ENCODE peak calls at places on chromosome 20, in four cellular contexts. B, G, M and T are unnamed samples.

GRCh38 chr20:34334654-34335407 is 28.2 kb upstream of the ITCH start:
- DNase-seq in B (no peak), G (peak; percentile 36), M (no peak), T (no peak)

GRCh38 chr20:9255171-9255570 is 186.3 kb downstream of the PLCB4 start:
- DNase-seq in B (no peak), G (no peak), M (no peak), T (no peak)

GRCh38 chr20:60447703-60448102 is 489.5 kb downstream of the CDH26 start:
- DNase-seq in B (no peak), G (no peak), M (no peak), T (no peak)

GRCh38 chr20:25987073-25987927 is 290.6 kb upstream of the ZNF337 start:
- DNase-seq in B (peak; percentile 27), G (peak; percentile 18), M (peak; percentile 57), T (peak; percentile 47)

GRCh38 chr20:59074456-59074855 is 31.9 kb upstream of the PRELID3B start:
- DNase-seq in B (no peak), G (peak; percentile 72), M (peak; percentile 35), T (peak; percentile 29)

GRCh38 chr20:59148713-59149493 is 14.7 kb upstream of the ZNF831 start:
- DNase-seq in B (no peak), G (no peak), M (no peak), T (no peak)

GRCh38 chr20:2874456-2874855 is 1.2 kb downstream of the PTPRA start:
- DNase-seq in B (no peak), G (no peak), M (peak; percentile 55), T (no peak)

GRCh38 chr20:62597416-62598115 is 44.7 kb upstream of the SLCO4A1 start:
- DNase-seq in B (no peak), G (no peak), M (no peak), T (no peak)

GRCh38 chr20:11901127-11901526 is 16.6 kb upstream of the BTBD3 start:
- DNase-seq in B (no peak), G (peak; percentile 87), M (no peak), T (peak; percentile 51)

GRCh38 chr20:2793471-2793870 is 7.0 kb downstream of the CPXM1 start:
- DNase-seq in B (no peak), G (no peak), M (no peak), T (no peak)

GRCh38 chr20:24462461-24463010 is 6.9 kb upstream of the SYNDIG1 start:
- DNase-seq in B (no peak), G (no peak), M (no peak), T (no peak)

GRCh38 chr20:24458441-24458840 is 11.0 kb upstream of the SYNDIG1 start:
- DNase-seq in B (no peak), G (no peak), M (no peak), T (no peak)

GRCh38 chr20:24465168-24465567 is 4.3 kb upstream of the SYNDIG1 start:
- DNase-seq in B (no peak), G (no peak), M (no peak), T (no peak)

GRCh38 chr20:24461848-24462247 is 7.6 kb upstream of the SYNDIG1 start:
- DNase-seq in B (no peak), G (no peak), M (no peak), T (no peak)

GRCh38 chr20:24460712-24461111 is 8.7 kb upstream of the SYNDIG1 start:
- DNase-seq in B (no peak), G (no peak), M (no peak), T (no peak)
- TF ChIP-seq CTCF in B (no peak), G (no peak), M (no peak), T (no peak)

GRCh38 chr20:4026093-4026601 is 10.8 kb upstream of the RNF24 start:
- DNase-seq in B (peak; percentile 52), G (peak; percentile 74), M (no peak), T (peak; percentile 94)

GRCh38 chr20:4025125-4025524 is 9.8 kb upstream of the RNF24 start:
- DNase-seq in B (no peak), G (no peak), M (no peak), T (no peak)

GRCh38 chr20:4022386-4023350 is 7.3 kb upstream of the RNF24 start:
- DNase-seq in B (no peak), G (no peak), M (no peak), T (no peak)

GRCh38 chr20:4027590-4028265 is 12.4 kb upstream of the RNF24 start:
- DNase-seq in B (no peak), G (no peak), M (no peak), T (no peak)

DNA sequence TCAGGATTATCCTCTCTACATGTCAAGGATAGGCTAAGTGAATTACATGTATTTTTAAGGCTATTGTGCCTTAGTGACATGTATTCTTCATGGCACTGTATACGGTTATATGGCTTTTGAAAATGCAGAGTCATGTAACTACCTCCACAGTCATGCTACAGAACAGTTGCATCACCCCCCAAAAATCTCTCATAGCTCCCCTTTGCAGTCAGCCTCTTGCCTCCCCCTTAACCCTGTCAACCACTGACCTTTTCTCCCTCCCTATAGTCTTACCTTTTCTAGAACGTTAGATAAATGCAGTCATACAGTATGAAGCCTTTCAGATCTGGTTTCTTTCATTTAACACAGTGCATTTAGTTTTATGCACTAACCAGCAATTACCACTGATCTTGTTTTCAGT is 10.3 kb upstream of the RNF24 start:
- DNase-seq in B (no peak), G (no peak), M (no peak), T (no peak)
- H3K4me3 ChIP-seq in B (no peak overlapping the region), G (no peak overlapping the region), M (no peak overlapping the region), T (no peak overlapping the region)

DNA sequence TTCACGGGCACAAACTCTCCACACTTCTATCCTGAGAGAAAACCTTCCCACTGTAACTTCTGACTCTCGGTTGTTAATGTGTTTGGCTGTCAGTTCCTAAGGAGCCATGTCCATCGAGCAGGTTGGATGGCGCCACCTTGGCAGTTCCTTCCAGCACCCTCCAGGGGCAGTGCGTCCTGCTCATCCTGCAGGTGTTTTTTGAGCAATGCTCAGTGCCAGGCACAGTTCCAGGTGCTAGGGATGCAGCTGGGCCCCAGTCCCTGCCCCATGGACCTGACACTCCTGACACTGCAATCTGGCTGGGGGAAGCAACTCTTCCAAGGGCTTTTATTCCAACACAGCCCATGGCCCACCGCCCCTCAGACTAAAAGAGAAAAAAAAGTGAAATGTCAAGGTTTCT is 376.4 kb downstream of the PREX1 start:
- DNase-seq in B (no peak), G (no peak), M (no peak), T (no peak)
- TF ChIP-seq CTCF in B (no peak), G (no peak), M (no peak), T (no peak)

GRCh38 chr20:51563597-51564332 is 21.2 kb upstream of the NFATC2 start:
- DNase-seq in B (peak; percentile 63), G (peak; percentile 54), M (peak; percentile 14), T (peak; percentile 85)
- H3K4me3 ChIP-seq in B (no peak overlapping the region), G (no peak overlapping the region), M (no peak overlapping the region), T (no peak overlapping the region)

DNA sequence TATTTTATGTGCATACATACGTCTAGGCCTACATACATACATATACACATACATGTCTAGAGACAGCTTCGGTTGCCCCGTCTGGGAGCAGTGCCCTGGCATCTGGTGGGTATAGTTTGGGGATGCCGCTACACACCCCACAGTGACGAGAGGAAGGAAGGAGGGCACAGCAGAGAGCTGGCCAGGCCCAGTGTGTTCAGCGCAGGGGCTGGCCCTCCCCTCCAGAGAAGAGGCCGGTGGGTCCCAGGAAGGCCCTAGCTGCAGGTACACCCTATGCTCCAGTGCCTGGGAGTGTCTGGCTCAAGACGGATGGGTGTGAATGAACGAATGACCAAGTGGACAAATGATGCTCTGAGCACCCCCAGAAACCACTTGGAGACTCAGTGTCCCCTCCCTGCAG is 284.6 kb downstream of the CDH4 start:
- DNase-seq in B (no peak), G (no peak), M (no peak), T (no peak)
- TF ChIP-seq CTCF in B (no peak), G (no peak), M (no peak), T (no peak)

GRCh38 chr20:17622851-17623508 is 53.1 kb downstream of the DSTN start:
- DNase-seq in B (no peak), G (no peak), M (no peak), T (no peak)
- H3K4me3 ChIP-seq in B (no peak overlapping the region), G (no peak overlapping the region), M (no peak overlapping the region), T (no peak overlapping the region)

DNA sequence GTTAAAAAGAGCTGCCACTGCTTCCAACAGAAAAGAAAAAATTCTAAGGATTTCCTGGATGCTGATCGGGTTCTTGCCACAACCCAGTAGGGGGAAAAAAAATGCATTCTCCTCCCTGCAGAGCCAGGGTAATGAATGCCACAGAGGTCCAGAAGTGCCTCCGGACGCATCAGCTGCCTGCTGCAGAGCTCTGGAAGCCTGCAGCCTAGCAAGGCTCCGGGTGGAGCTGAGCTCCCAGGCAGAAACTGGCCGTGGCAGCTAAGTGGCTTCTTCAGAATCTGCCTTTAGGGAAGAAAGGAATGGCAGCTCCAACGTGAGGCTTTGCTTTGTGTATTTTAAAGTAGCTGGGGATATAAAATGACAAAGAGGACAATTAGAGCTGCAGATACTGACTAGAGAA is 155.0 kb downstream of the CFAP61 start:
- DNase-seq in B (peak; percentile 71), G (no peak), M (no peak), T (no peak)
- TF ChIP-seq CTCF in B (no peak), G (no peak), M (no peak), T (no peak)